ENCODE peak calls at places on chromosome 20, in ten cellular contexts. A is tibial artery; M is NCI-H345; N is HFFc6; L is iPS-NIHi11; Y is stimulated activated CD8-positive, alpha-beta memory T cell treated with anti-CD3 and anti-CD28 coated beads, Interleukin-15, amount 100 ng/mL, for 1 hour; W is neural crest cell; Z is cardiac fibroblast; S is naive thymus-derived CD8-positive, alpha-beta T cell; X is K562. B is an unnamed sample.

GRCh38 chr20:59526242-59527225 is 77.8 kb upstream of the PHACTR3 start:
- DNase-seq in S (no peak), Z (no peak), N (no peak), X (no peak), Y (no peak), W (no peak), A (no peak), M (no peak), L (peak), B (peak)

GRCh38 chr20:50645253-50646068 is 45.9 kb downstream of the RIPOR3 start:
- DNase-seq in Z (peak), N (peak), W (no peak), X (no peak), Y (no peak), A (peak), M (no peak), S (no peak), L (peak), B (peak)

GRCh38 chr20:9392892-9393857 is 121.2 kb upstream of the LAMP5 start:
- DNase-seq in W (peak), A (peak), L (peak), X (peak), Y (no peak), M (peak), Z (peak), S (no peak), N (peak), B (peak)

GRCh38 chr20:35315199-35316020 is 23.2 kb upstream of the FAM83C start:
- DNase-seq in Y (no peak), L (no peak), S (no peak), X (no peak), W (no peak), N (peak), M (no peak), A (no peak), Z (no peak), B (no peak)

GRCh38 chr20:58722379-58722778 is 29.8 kb downstream of the NPEPL1 start:
- DNase-seq in X (no peak), S (no peak), Y (no peak), A (no peak), Z (no peak), L (no peak), W (no peak), M (no peak), N (no peak), B (peak)

GRCh38 chr20:24289737-24290481 is 179.5 kb upstream of the SYNDIG1 start:
- DNase-seq in Z (no peak), N (no peak), Y (no peak), S (no peak), X (no peak), M (no peak), W (no peak), A (no peak), L (peak), B (no peak)

GRCh38 chr20:63457737-63458136 is 14.7 kb downstream of the KCNQ2 start:
- DNase-seq in W (no peak), M (peak), L (no peak), Y (no peak), X (no peak), S (no peak), A (no peak), Z (peak), N (no peak), B (no peak)

GRCh38 chr20:1949711-1950110 is 44.1 kb downstream of the PDYN start:
- DNase-seq in M (no peak), X (no peak), Y (no peak), A (no peak), L (no peak), N (no peak), Z (no peak), W (no peak), S (no peak), B (no peak)